ENCODE peak calls at places on chromosomes 16 and 17, in six cellular contexts. I is IMR-90, K is K562, T is A549, J is HepG2, N is GM12878. B is an unnamed sample.
A peak's percentile ranks its signal among the peaks of the same experiment; 100 is the strongest.

GRCh38 chr17:74181341-74181740 is 22.1 kb upstream of the RPL38 start:
- DNase-seq in T (no peak), J (no peak), N (no peak), K (no peak), I (no peak), B (no peak)

GRCh38 chr17:412211-413015 is 59.8 kb upstream of the RPH3AL start:
- DNase-seq in N (no peak), K (peak; percentile 23), T (peak; percentile 70), I (peak; percentile 64), J (peak; percentile 55), B (peak; percentile 73)

GRCh38 chr17:8488931-8489330 is 53.2 kb downstream of the NDEL1 start:
- DNase-seq in K (no peak), I (peak; percentile 98), T (peak; percentile 47), J (no peak), N (no peak), B (no peak)

GRCh38 chr16:24552705-24553104 is 13.3 kb downstream of the RBBP6 start:
- DNase-seq in N (no peak), I (no peak), T (no peak), J (no peak), K (no peak), B (no peak)

GRCh38 chr16:80718480-80719220 is 85.7 kb downstream of the CDYL2 start:
- DNase-seq in I (peak; percentile 22), T (no peak), N (no peak), K (no peak), J (no peak), B (no peak)

GRCh38 chr17:47844230-47844629 is 3.2 kb upstream of the SCRN2 start:
- DNase-seq in N (no peak), J (peak; percentile 73), K (peak; percentile 37), T (no peak), I (peak; percentile 58), B (no peak)

GRCh38 chr16:28063047-28063521 is 430 bp downstream of the GSG1L start:
- DNase-seq in N (no peak), J (no peak), K (no peak), I (peak; percentile 10), T (peak; percentile 23), B (peak; percentile 71)

GRCh38 chr16:61313931-61314330 is 722.3 kb downstream of the CDH8 start:
- DNase-seq in J (no peak), K (no peak), I (no peak), N (no peak), T (no peak), B (no peak)

GRCh38 chr16:15777533-15778203 is 79.2 kb downstream of the MYH11 start:
- DNase-seq in J (peak; percentile 85), I (peak; percentile 61), K (peak; percentile 66), N (no peak), T (peak; percentile 79), B (peak; percentile 32)

GRCh38 chr17:7133424-7133823 is 18.8 kb upstream of the ASGR2 start:
- DNase-seq in J (peak; percentile 74), T (peak; percentile 38), K (peak; percentile 19), N (peak; percentile 36), I (no peak), B (peak; percentile 58)

GRCh38 chr17:20179031-20179430 is 169.9 kb downstream of the SPECC1 start:
- DNase-seq in T (no peak), K (no peak), N (no peak), J (no peak), I (no peak), B (no peak)

GRCh38 chr16:57882797-57883196 is 80.5 kb upstream of the KIFC3 start:
- DNase-seq in N (no peak), I (peak; percentile 31), K (no peak), J (no peak), T (no peak), B (peak; percentile 90)

GRCh38 chr16:14280541-14280940 is 209.4 kb downstream of the MRTFB start:
- DNase-seq in K (no peak), J (no peak), T (no peak), I (no peak), N (no peak), B (no peak)
- TF ChIP-seq SMC3 in K (no peak), J (no peak), T (no peak), I (no peak), N (no peak), B (no peak)

GRCh38 chr16:9192746-9193145 is 101.3 kb downstream of the HAPSTR1 start:
- DNase-seq in N (no peak), J (no peak), T (no peak), I (no peak), K (no peak), B (no peak)
- TF ChIP-seq SMC3 in N (no peak), J (no peak), T (no peak), I (no peak), K (no peak), B (no peak)

DNA sequence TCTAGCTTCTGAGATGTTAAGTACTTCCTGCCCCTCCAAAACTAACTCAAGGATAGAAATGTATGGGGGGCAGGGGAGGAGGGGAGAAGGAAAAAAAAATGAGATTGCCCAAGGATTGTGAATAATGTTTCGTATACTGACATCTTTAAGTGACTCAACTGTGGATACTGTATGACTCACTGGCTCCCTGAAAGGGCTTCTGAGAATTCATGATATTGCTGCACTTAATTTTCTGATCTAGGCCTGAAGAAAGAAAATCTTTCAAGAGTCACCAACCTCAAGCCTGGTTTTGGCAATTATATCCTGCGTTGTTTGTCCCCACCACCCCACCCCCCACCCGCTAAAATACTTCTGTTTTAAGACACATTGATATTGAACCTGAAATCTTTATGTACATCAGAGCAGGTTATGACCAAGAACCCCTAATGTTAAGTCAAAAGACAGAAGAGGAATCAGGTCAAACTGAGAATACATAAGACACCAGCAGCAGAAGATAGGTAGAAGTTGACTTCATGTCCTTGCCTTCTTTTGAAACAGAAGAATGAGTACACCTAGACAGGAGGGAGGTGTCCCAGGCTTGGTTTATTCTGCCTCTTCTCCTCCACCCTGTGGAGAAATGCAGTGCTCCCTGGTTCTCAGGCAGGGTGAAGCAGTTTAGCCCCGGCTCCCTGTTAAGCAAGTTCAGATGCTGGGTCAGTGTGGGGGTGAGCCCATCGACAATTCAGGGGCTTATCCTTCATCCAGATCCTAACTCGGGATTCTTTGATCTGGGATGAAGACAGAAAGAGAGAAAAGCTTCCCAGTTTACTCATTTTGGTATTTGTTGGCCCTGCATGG is 3.3 kb upstream of the FBXL20 start:
- DNase-seq in K (peak; percentile 19), I (peak; percentile 91), J (no peak), N (no peak), T (peak; percentile 67), B (no peak)
- TF ChIP-seq SMC3 in K (no peak), I (no peak), J (no peak), N (no peak), T (no peak), B (no peak)

GRCh38 chr16:82639666-82640336 is 13.0 kb downstream of the CDH13 start:
- DNase-seq in K (peak; percentile 62), J (peak; percentile 46), T (peak; percentile 55), I (peak; percentile 58), N (no peak), B (peak; percentile 68)
- TF ChIP-seq SMC3 in K (peak; percentile 62), J (peak; percentile 83), T (peak; percentile 49), I (peak; percentile 55), N (peak; percentile 70), B (peak; percentile 84)

DNA sequence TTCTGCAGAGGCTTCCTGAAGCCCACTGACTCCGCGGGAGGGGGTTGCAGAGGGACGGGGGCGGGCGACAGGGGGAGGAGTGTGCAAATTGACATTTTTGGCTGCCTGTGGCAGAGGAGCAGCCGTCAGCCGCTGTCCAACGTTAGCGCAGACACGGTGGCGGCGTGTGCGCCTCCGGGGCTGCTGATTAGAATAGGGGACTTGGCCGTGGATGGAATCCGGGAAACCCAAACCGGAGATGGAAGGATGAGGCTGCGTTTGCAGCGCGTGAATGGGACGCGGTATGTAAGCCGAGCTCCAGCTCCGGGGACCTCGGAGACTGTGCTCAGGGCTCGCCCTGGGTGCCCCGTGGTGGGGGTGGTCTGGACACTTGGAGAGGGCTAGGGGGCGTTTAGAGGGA is 849.0 kb upstream of the RBFOX1 start:
- DNase-seq in J (no peak), N (no peak), K (no peak), T (no peak), I (no peak), B (peak; percentile 69)
- TF ChIP-seq SMC3 in J (no peak), N (no peak), K (no peak), T (no peak), I (no peak), B (no peak)